ENCODE peak calls at places on chromosomes 3 and 15, in nine cellular contexts. One of them, this sample, is unnamed.

GRCh38 chr3:107285197-107285596 is 92.0 kb upstream of the CCDC54 start:
- DNase-seq in lower lobe of right lung: no peak
- DNase-seq in left lung: no peak
- DNase-seq in A549: no peak
- DNase-seq in left ventricle myocardium inferior: no peak
- DNase-seq in psoas muscle: no peak
- DNase-seq in progenitor cell of endocrine pancreas: no peak
- DNase-seq in CD8-positive, alpha-beta T cell: no peak
- DNase-seq in MCF 10A: peak; percentile 60
- DNase-seq in this sample: no peak

GRCh38 chr3:129087138-129087702 is 26.6 kb downstream of the GP9 start:
- DNase-seq in A549: no peak
- DNase-seq in lower lobe of right lung: no peak
- DNase-seq in left ventricle myocardium inferior: peak; percentile 45
- DNase-seq in progenitor cell of endocrine pancreas: no peak
- DNase-seq in psoas muscle: no peak
- DNase-seq in left lung: peak; percentile 51
- DNase-seq in MCF 10A: peak; percentile 14
- DNase-seq in CD8-positive, alpha-beta T cell: no peak
- DNase-seq in this sample: no peak

GRCh38 chr3:52140792-52141191 is 13.4 kb downstream of the POC1A start:
- DNase-seq in A549: no peak
- DNase-seq in progenitor cell of endocrine pancreas: no peak
- DNase-seq in MCF 10A: no peak
- DNase-seq in CD8-positive, alpha-beta T cell: no peak
- DNase-seq in psoas muscle: no peak
- DNase-seq in left lung: no peak
- DNase-seq in left ventricle myocardium inferior: no peak
- DNase-seq in lower lobe of right lung: no peak
- DNase-seq in this sample: no peak

GRCh38 chr3:64861684-64862083 is 173.9 kb upstream of the ADAMTS9 start:
- DNase-seq in left ventricle myocardium inferior: no peak
- DNase-seq in left lung: no peak
- DNase-seq in psoas muscle: no peak
- DNase-seq in MCF 10A: no peak
- DNase-seq in lower lobe of right lung: no peak
- DNase-seq in CD8-positive, alpha-beta T cell: no peak
- DNase-seq in A549: no peak
- DNase-seq in progenitor cell of endocrine pancreas: no peak
- DNase-seq in this sample: no peak

GRCh38 chr3:2578560-2578959 is 479.9 kb downstream of the CNTN4 start:
- DNase-seq in left lung: no peak
- DNase-seq in A549: no peak
- DNase-seq in CD8-positive, alpha-beta T cell: no peak
- DNase-seq in MCF 10A: no peak
- DNase-seq in left ventricle myocardium inferior: no peak
- DNase-seq in psoas muscle: no peak
- DNase-seq in lower lobe of right lung: no peak
- DNase-seq in progenitor cell of endocrine pancreas: no peak
- DNase-seq in this sample: no peak

GRCh38 chr15:66955871-66956585 is 109.4 kb upstream of the SMAD3 start:
- DNase-seq in progenitor cell of endocrine pancreas: no peak
- DNase-seq in MCF 10A: peak; percentile 89
- DNase-seq in CD8-positive, alpha-beta T cell: no peak
- DNase-seq in psoas muscle: no peak
- DNase-seq in left lung: no peak
- DNase-seq in lower lobe of right lung: no peak
- DNase-seq in A549: peak; percentile 67
- DNase-seq in left ventricle myocardium inferior: no peak
- DNase-seq in this sample: no peak

GRCh38 chr15:73956276-73957086 is 30.2 kb downstream of the LOXL1 start:
- DNase-seq in progenitor cell of endocrine pancreas: no peak
- DNase-seq in CD8-positive, alpha-beta T cell: no peak
- DNase-seq in A549: peak; percentile 20
- DNase-seq in left ventricle myocardium inferior: no peak
- DNase-seq in psoas muscle: peak; percentile 60
- DNase-seq in MCF 10A: peak; percentile 91
- DNase-seq in lower lobe of right lung: no peak
- DNase-seq in left lung: peak; percentile 61
- DNase-seq in this sample: peak; percentile 27

GRCh38 chr15:49040151-49040550 is 6.1 kb downstream of the SECISBP2L start:
- DNase-seq in psoas muscle: no peak
- DNase-seq in left ventricle myocardium inferior: no peak
- DNase-seq in A549: no peak
- DNase-seq in progenitor cell of endocrine pancreas: no peak
- DNase-seq in CD8-positive, alpha-beta T cell: no peak
- DNase-seq in lower lobe of right lung: no peak
- DNase-seq in left lung: no peak
- DNase-seq in MCF 10A: no peak
- DNase-seq in this sample: no peak

GRCh38 chr3:28824316-28824715 is 456.6 kb upstream of the RBMS3 start:
- DNase-seq in A549: no peak
- DNase-seq in lower lobe of right lung: no peak
- DNase-seq in left ventricle myocardium inferior: no peak
- DNase-seq in psoas muscle: no peak
- DNase-seq in CD8-positive, alpha-beta T cell: no peak
- DNase-seq in MCF 10A: no peak
- DNase-seq in left lung: no peak
- DNase-seq in progenitor cell of endocrine pancreas: no peak
- DNase-seq in this sample: no peak

GRCh38 chr15:47750030-47750739 is 32.9 kb downstream of the SEMA6D start:
- DNase-seq in CD8-positive, alpha-beta T cell: no peak
- DNase-seq in A549: no peak
- DNase-seq in left lung: no peak
- DNase-seq in psoas muscle: no peak
- DNase-seq in progenitor cell of endocrine pancreas: no peak
- DNase-seq in left ventricle myocardium inferior: no peak
- DNase-seq in lower lobe of right lung: no peak
- DNase-seq in MCF 10A: peak; percentile 66
- DNase-seq in this sample: no peak

GRCh38 chr3:5187920-5188418 is 462 bp downstream of the EDEM1 start:
- DNase-seq in CD8-positive, alpha-beta T cell: peak; percentile 16
- DNase-seq in lower lobe of right lung: peak; percentile 73
- DNase-seq in left lung: peak; percentile 43
- DNase-seq in progenitor cell of endocrine pancreas: peak; percentile 13
- DNase-seq in A549: peak; percentile 38
- DNase-seq in psoas muscle: peak; percentile 49
- DNase-seq in MCF 10A: peak; percentile 38
- DNase-seq in left ventricle myocardium inferior: peak; percentile 33
- DNase-seq in this sample: no peak

GRCh38 chr15:101646652-101647051 is 5.5 kb downstream of the TM2D3 start:
- DNase-seq in left lung: no peak
- DNase-seq in progenitor cell of endocrine pancreas: no peak
- DNase-seq in CD8-positive, alpha-beta T cell: no peak
- DNase-seq in lower lobe of right lung: no peak
- DNase-seq in MCF 10A: no peak
- DNase-seq in psoas muscle: no peak
- DNase-seq in left ventricle myocardium inferior: peak; percentile 33
- DNase-seq in A549: peak; percentile 25
- DNase-seq in this sample: no peak

GRCh38 chr15:59812889-59813288 is 123.8 kb upstream of the BNIP2 start:
- DNase-seq in progenitor cell of endocrine pancreas: no peak
- DNase-seq in left lung: no peak
- DNase-seq in left ventricle myocardium inferior: no peak
- DNase-seq in MCF 10A: no peak
- DNase-seq in lower lobe of right lung: no peak
- DNase-seq in CD8-positive, alpha-beta T cell: no peak
- DNase-seq in A549: no peak
- DNase-seq in psoas muscle: no peak
- DNase-seq in this sample: no peak

GRCh38 chr15:43285609-43286037 is 18.9 kb upstream of the TGM5 start:
- DNase-seq in left lung: no peak
- DNase-seq in lower lobe of right lung: no peak
- DNase-seq in psoas muscle: no peak
- DNase-seq in CD8-positive, alpha-beta T cell: peak; percentile 24
- DNase-seq in A549: peak; percentile 70
- DNase-seq in MCF 10A: peak; percentile 77
- DNase-seq in progenitor cell of endocrine pancreas: no peak
- DNase-seq in left ventricle myocardium inferior: no peak
- DNase-seq in this sample: peak; percentile 51

GRCh38 chr3:131033480-131034080 is 6.9 kb downstream of the NEK11 start:
- DNase-seq in left lung: no peak
- DNase-seq in left ventricle myocardium inferior: no peak
- DNase-seq in progenitor cell of endocrine pancreas: no peak
- DNase-seq in A549: peak; percentile 40
- DNase-seq in psoas muscle: no peak
- DNase-seq in CD8-positive, alpha-beta T cell: no peak
- DNase-seq in lower lobe of right lung: no peak
- DNase-seq in MCF 10A: peak; percentile 56
- DNase-seq in this sample: no peak

DNA sequence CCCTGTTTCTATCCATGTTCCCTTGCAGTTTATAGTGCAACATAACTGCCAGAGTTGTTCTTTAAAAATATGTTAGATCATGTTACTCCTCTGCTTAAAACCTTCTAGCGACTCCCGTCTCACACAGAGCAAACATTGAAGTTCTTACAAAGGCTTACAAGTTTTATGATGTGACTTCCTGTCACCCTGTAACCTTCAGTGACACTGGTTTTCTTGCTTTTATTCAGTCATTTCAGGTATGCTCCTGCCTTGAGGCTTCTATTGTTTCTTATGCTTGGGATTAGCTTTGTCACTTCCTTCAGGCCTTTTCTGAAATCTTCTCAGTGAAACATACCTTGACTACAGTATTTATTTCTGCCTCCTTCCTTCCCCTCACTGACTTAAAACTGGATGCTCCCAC is 252.1 kb downstream of the DOCK3 start:
- DNase-seq in psoas muscle: no peak
- DNase-seq in CD8-positive, alpha-beta T cell: no peak
- DNase-seq in lower lobe of right lung: no peak
- DNase-seq in A549: no peak
- DNase-seq in MCF 10A: no peak
- DNase-seq in left ventricle myocardium inferior: no peak
- DNase-seq in left lung: no peak
- DNase-seq in progenitor cell of endocrine pancreas: no peak
- DNase-seq in this sample: no peak
- TF ChIP-seq CTCF in psoas muscle: no peak
- TF ChIP-seq CTCF in CD8-positive, alpha-beta T cell: no peak
- TF ChIP-seq CTCF in lower lobe of right lung: no peak
- TF ChIP-seq CTCF in A549: no peak
- TF ChIP-seq CTCF in MCF 10A: no peak
- TF ChIP-seq CTCF in left ventricle myocardium inferior: no peak
- TF ChIP-seq CTCF in left lung: no peak
- TF ChIP-seq CTCF in progenitor cell of endocrine pancreas: no peak
- TF ChIP-seq CTCF in this sample: no peak

GRCh38 chr15:64354683-64355558 is 1.1 kb downstream of the CSNK1G1 start:
- DNase-seq in left ventricle myocardium inferior: no peak
- DNase-seq in MCF 10A: no peak
- DNase-seq in lower lobe of right lung: no peak
- DNase-seq in A549: no peak
- DNase-seq in psoas muscle: no peak
- DNase-seq in progenitor cell of endocrine pancreas: no peak
- DNase-seq in left lung: no peak
- DNase-seq in CD8-positive, alpha-beta T cell: no peak
- DNase-seq in this sample: no peak
- TF ChIP-seq CTCF in left ventricle myocardium inferior: no peak
- TF ChIP-seq CTCF in MCF 10A: no peak
- TF ChIP-seq CTCF in lower lobe of right lung: no peak
- TF ChIP-seq CTCF in A549: no peak
- TF ChIP-seq CTCF in psoas muscle: no peak
- TF ChIP-seq CTCF in progenitor cell of endocrine pancreas: no peak
- TF ChIP-seq CTCF in left lung: no peak
- TF ChIP-seq CTCF in CD8-positive, alpha-beta T cell: no peak
- TF ChIP-seq CTCF in this sample: no peak

DNA sequence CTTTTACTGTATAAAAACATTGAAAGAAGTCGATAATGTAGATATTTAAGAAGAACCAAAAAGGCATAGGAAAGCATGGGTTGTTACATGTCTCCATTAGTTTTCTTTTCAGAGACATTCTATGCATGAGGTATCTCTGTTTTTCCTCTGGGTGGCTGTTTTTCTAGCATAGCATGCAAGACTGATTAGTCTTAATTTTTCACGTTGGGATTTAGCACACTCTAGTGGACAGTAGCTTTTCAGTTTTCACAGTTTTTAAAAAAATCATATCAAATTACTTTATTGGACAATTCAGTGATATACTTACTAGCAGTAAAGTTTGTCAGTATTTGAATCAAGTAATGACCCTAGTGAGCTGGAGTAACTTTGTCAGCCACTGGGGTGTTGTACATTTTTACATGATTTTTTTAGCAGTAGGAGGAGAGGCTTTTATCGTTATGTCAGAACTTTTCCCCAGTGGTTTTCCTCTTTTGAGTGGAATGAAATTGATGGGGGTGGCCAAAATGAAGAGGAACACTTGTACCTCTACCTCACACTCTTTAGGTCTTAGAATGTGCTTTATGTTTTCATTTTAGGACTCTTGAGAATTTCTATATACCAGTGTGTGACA is 57.2 kb downstream of the SEC22A start:
- DNase-seq in MCF 10A: peak; percentile 55
- DNase-seq in CD8-positive, alpha-beta T cell: no peak
- DNase-seq in left lung: no peak
- DNase-seq in lower lobe of right lung: no peak
- DNase-seq in A549: peak; percentile 65
- DNase-seq in psoas muscle: no peak
- DNase-seq in progenitor cell of endocrine pancreas: no peak
- DNase-seq in left ventricle myocardium inferior: no peak
- DNase-seq in this sample: no peak
- TF ChIP-seq CTCF in MCF 10A: peak; percentile 51
- TF ChIP-seq CTCF in CD8-positive, alpha-beta T cell: peak; percentile 29
- TF ChIP-seq CTCF in left lung: peak; percentile 21
- TF ChIP-seq CTCF in lower lobe of right lung: peak; percentile 52
- TF ChIP-seq CTCF in A549: peak; percentile 85
- TF ChIP-seq CTCF in psoas muscle: peak; percentile 62
- TF ChIP-seq CTCF in progenitor cell of endocrine pancreas: peak; percentile 62
- TF ChIP-seq CTCF in left ventricle myocardium inferior: peak; percentile 72
- TF ChIP-seq CTCF in this sample: no peak

GRCh38 chr15:52805351-52806283 is 15.5 kb upstream of the ONECUT1 start:
- DNase-seq in psoas muscle: no peak
- DNase-seq in A549: no peak
- DNase-seq in lower lobe of right lung: no peak
- DNase-seq in left ventricle myocardium inferior: no peak
- DNase-seq in progenitor cell of endocrine pancreas: peak; percentile 43
- DNase-seq in CD8-positive, alpha-beta T cell: no peak
- DNase-seq in left lung: no peak
- DNase-seq in MCF 10A: no peak
- DNase-seq in this sample: no peak

GRCh38 chr15:52802110-52802509 is 12.0 kb upstream of the ONECUT1 start:
- DNase-seq in left lung: no peak
- DNase-seq in progenitor cell of endocrine pancreas: no peak
- DNase-seq in left ventricle myocardium inferior: no peak
- DNase-seq in psoas muscle: no peak
- DNase-seq in lower lobe of right lung: no peak
- DNase-seq in CD8-positive, alpha-beta T cell: no peak
- DNase-seq in A549: no peak
- DNase-seq in MCF 10A: no peak
- DNase-seq in this sample: no peak

GRCh38 chr15:52804526-52805081 is 14.5 kb upstream of the ONECUT1 start:
- DNase-seq in MCF 10A: no peak
- DNase-seq in CD8-positive, alpha-beta T cell: no peak
- DNase-seq in psoas muscle: no peak
- DNase-seq in A549: no peak
- DNase-seq in left lung: no peak
- DNase-seq in left ventricle myocardium inferior: no peak
- DNase-seq in lower lobe of right lung: no peak
- DNase-seq in progenitor cell of endocrine pancreas: no peak
- DNase-seq in this sample: no peak

GRCh38 chr15:52801748-52802085 is 11.6 kb upstream of the ONECUT1 start:
- DNase-seq in A549: no peak
- DNase-seq in progenitor cell of endocrine pancreas: no peak
- DNase-seq in lower lobe of right lung: no peak
- DNase-seq in left lung: no peak
- DNase-seq in CD8-positive, alpha-beta T cell: no peak
- DNase-seq in left ventricle myocardium inferior: no peak
- DNase-seq in MCF 10A: no peak
- DNase-seq in psoas muscle: no peak
- DNase-seq in this sample: no peak

GRCh38 chr15:52803543-52804306 is 13.6 kb upstream of the ONECUT1 start:
- DNase-seq in progenitor cell of endocrine pancreas: no peak
- DNase-seq in A549: no peak
- DNase-seq in psoas muscle: no peak
- DNase-seq in lower lobe of right lung: peak; percentile 40
- DNase-seq in CD8-positive, alpha-beta T cell: no peak
- DNase-seq in left ventricle myocardium inferior: no peak
- DNase-seq in left lung: no peak
- DNase-seq in MCF 10A: no peak
- DNase-seq in this sample: no peak
- TF ChIP-seq CTCF in progenitor cell of endocrine pancreas: no peak
- TF ChIP-seq CTCF in A549: no peak
- TF ChIP-seq CTCF in psoas muscle: no peak
- TF ChIP-seq CTCF in lower lobe of right lung: no peak
- TF ChIP-seq CTCF in CD8-positive, alpha-beta T cell: no peak
- TF ChIP-seq CTCF in left ventricle myocardium inferior: no peak
- TF ChIP-seq CTCF in left lung: no peak
- TF ChIP-seq CTCF in MCF 10A: no peak
- TF ChIP-seq CTCF in this sample: no peak